ENCODE peak calls at places on chromosomes 4 and X, in ten cellular contexts. R is psoas muscle; A is T-helper 22 cell; I is MCF 10A; U is RPMI8226; X is tibial nerve; K is posterior cingulate gyrus; P is GM12865; S is tibial artery; Z is naive thymus-derived CD4-positive, alpha-beta T cell. T is an unnamed sample.

GRCh38 chrX:69133561-69134542 is 31.4 kb downstream of the PJA1 start:
- DNase-seq in X (peak), A (no peak), K (no peak), U (peak), I (peak), P (peak), Z (no peak), R (no peak), S (no peak), T (no peak)

GRCh38 chr4:15001248-15001824 is 945 bp upstream of the CPEB2 start:
- DNase-seq in K (peak), R (peak), I (peak), A (peak), S (peak), Z (peak), P (peak), U (peak), X (peak), T (peak)

GRCh38 chrX:112067601-112068000 is 15.0 kb downstream of the TRPC5 start:
- DNase-seq in R (no peak), A (no peak), U (no peak), K (no peak), I (no peak), P (no peak), S (no peak), X (no peak), Z (no peak), T (no peak)

GRCh38 chrX:72304877-72305276 is 837 bp downstream of the CITED1 start:
- DNase-seq in S (no peak), K (no peak), X (no peak), A (no peak), R (no peak), P (no peak), Z (no peak), I (no peak), U (no peak), T (peak)

GRCh38 chr4:33381806-33382205 is 2661.6 kb downstream of the PCDH7 start:
- DNase-seq in U (no peak), A (no peak), I (peak), R (no peak), X (no peak), P (no peak), S (no peak), Z (no peak), K (no peak), T (no peak)

GRCh38 chr4:25810016-25810415 is 52.8 kb downstream of the SEL1L3 start:
- DNase-seq in K (no peak), A (no peak), S (no peak), Z (no peak), I (no peak), R (no peak), P (no peak), U (no peak), X (no peak), T (no peak)

GRCh38 chr4:95106408-95106928 is 348.7 kb downstream of the BMPR1B start:
- DNase-seq in P (no peak), I (no peak), U (no peak), R (no peak), S (no peak), X (no peak), Z (no peak), A (no peak), K (no peak), T (no peak)

GRCh38 chr4:38013461-38014366 is 53.5 kb downstream of the PTTG2 start:
- DNase-seq in A (no peak), I (no peak), U (no peak), P (no peak), K (no peak), S (peak), Z (no peak), R (peak), X (no peak), T (no peak)

GRCh38 chr4:108783666-108784463 is 21.0 kb upstream of the ETNPPL start:
- DNase-seq in I (peak), S (no peak), A (no peak), Z (no peak), U (no peak), K (no peak), P (no peak), X (no peak), R (no peak), T (no peak)

GRCh38 chr4:24771241-24771640 is 24.1 kb upstream of the SOD3 start:
- DNase-seq in K (no peak), U (no peak), R (no peak), A (no peak), X (no peak), P (no peak), I (peak), S (no peak), Z (no peak), T (no peak)

GRCh38 chrX:1500701-1501624 is 36.0 kb downstream of the P2RY8 start:
- DNase-seq in A (no peak), P (peak), S (no peak), Z (no peak), X (no peak), R (no peak), I (no peak), K (no peak), U (peak), T (peak)

GRCh38 chr4:108081251-108081650 is 87.5 kb downstream of the LEF1 start:
- DNase-seq in P (no peak), S (no peak), Z (no peak), I (no peak), K (no peak), A (no peak), X (no peak), U (no peak), R (no peak), T (no peak)

GRCh38 chrX:44876076-44876475 is 3.1 kb downstream of the KDM6A start:
- DNase-seq in X (no peak), U (peak), I (peak), A (no peak), K (no peak), R (no peak), Z (no peak), S (no peak), P (no peak), T (no peak)

GRCh38 chrX:1483843-1484637 is 31.3 kb upstream of the ASMTL start:
- DNase-seq in I (no peak), Z (peak), P (peak), U (no peak), A (no peak), K (no peak), X (no peak), S (no peak), R (no peak), T (peak)

GRCh38 chr4:146165840-146166239 is 9.7 kb upstream of the LSM6 start:
- DNase-seq in Z (no peak), I (peak), K (no peak), A (no peak), R (no peak), U (no peak), S (no peak), P (peak), X (no peak), T (no peak)

GRCh38 chr4:106775636-106776035 is 260.5 kb downstream of the DKK2 start:
- DNase-seq in S (no peak), U (no peak), R (no peak), A (no peak), X (no peak), P (no peak), I (peak), K (no peak), Z (no peak), T (no peak)

GRCh38 chr4:183262776-183263100 is 57.3 kb downstream of the CLDN22 start:
- DNase-seq in X (no peak), A (no peak), R (no peak), S (no peak), I (no peak), U (no peak), K (no peak), P (no peak), Z (no peak), T (no peak)

GRCh38 chr4:19944251-19944650 is 307.5 kb upstream of the SLIT2 start:
- DNase-seq in Z (no peak), U (no peak), I (peak), R (no peak), A (no peak), P (no peak), X (no peak), K (no peak), S (no peak), T (no peak)

GRCh38 chr4:178556796-178557195 is 1114.6 kb upstream of the AGA start:
- DNase-seq in A (no peak), P (no peak), K (no peak), U (no peak), I (no peak), S (no peak), Z (no peak), R (no peak), X (no peak), T (no peak)

GRCh38 chr4:139902328-139903217 is 237.0 kb downstream of the MGST2 start:
- DNase-seq in Z (no peak), U (no peak), K (no peak), P (no peak), R (no peak), A (no peak), I (no peak), X (no peak), S (no peak), T (no peak)

GRCh38 chr4:149048451-149049143 is 606.4 kb upstream of the NR3C2 start:
- DNase-seq in K (no peak), A (no peak), R (no peak), X (no peak), Z (no peak), S (no peak), U (no peak), I (no peak), P (no peak), T (no peak)

GRCh38 chrX:22690116-22690515 is 309.6 kb upstream of the DDX53 start:
- DNase-seq in I (no peak), P (no peak), U (no peak), S (no peak), A (no peak), Z (no peak), K (no peak), R (no peak), X (no peak), T (no peak)

GRCh38 chr4:108619372-108620100 is 840 bp upstream of the RPL34 start:
- DNase-seq in Z (peak), X (no peak), P (no peak), R (no peak), I (no peak), U (no peak), A (no peak), S (no peak), K (no peak), T (no peak)

GRCh38 chr4:33696586-33696985 is 2547.7 kb downstream of the ARAP2 start:
- DNase-seq in A (no peak), Z (no peak), U (no peak), I (peak), S (no peak), P (no peak), R (no peak), K (no peak), X (no peak), T (no peak)

GRCh38 chrX:115038406-115038805 is 21.0 kb upstream of the IL13RA2 start:
- DNase-seq in X (no peak), S (no peak), K (no peak), Z (no peak), R (no peak), I (no peak), P (no peak), U (no peak), A (no peak), T (no peak)

GRCh38 chr4:128287159-128287870 is at the start of gene PGRMC2:
- DNase-seq in I (no peak), Z (no peak), R (no peak), S (no peak), P (no peak), K (peak), U (peak), X (no peak), A (no peak), T (no peak)

GRCh38 chrX:281166-281999 is at the start of gene PLCXD1:
- DNase-seq in S (no peak), P (peak), X (peak), R (no peak), I (no peak), U (peak), Z (peak), K (no peak), A (no peak), T (no peak)

GRCh38 chr4:185566972-185567749 is 31.9 kb upstream of the PDLIM3 start:
- DNase-seq in A (no peak), S (peak), Z (no peak), U (no peak), R (no peak), P (no peak), I (no peak), X (peak), K (no peak), T (no peak)

GRCh38 chrX:85922821-85923220 is 124.5 kb downstream of the CHM start:
- DNase-seq in X (no peak), I (peak), U (no peak), R (no peak), S (no peak), Z (no peak), K (no peak), P (no peak), A (no peak), T (no peak)

GRCh38 chrX:48776818-48777439 is 9.5 kb upstream of the GATA1 start:
- DNase-seq in S (no peak), Z (no peak), A (no peak), P (no peak), R (no peak), X (no peak), K (no peak), I (no peak), U (no peak), T (peak)